ENCODE peak calls at places on chromosomes 1 and 21, in eight cellular contexts. One of them, this sample, is unnamed. For H3K4me1, the result is how much of the 10 kb centered on the place peaks cover.

GRCh38 chr1:60065199-60065598 is 8.4 kb downstream of the C1orf87 start:
- DNase-seq in GM23338: no peak
- DNase-seq in transverse colon: no peak
- DNase-seq in SJCRH30: no peak
- DNase-seq in heart right ventricle: no peak
- DNase-seq in CD8-positive, alpha-beta T cell: no peak
- DNase-seq in stomach: no peak
- DNase-seq in small intestine: no peak
- DNase-seq in this sample: no peak

GRCh38 chr1:9920606-9921005 is 10.5 kb upstream of the CTNNBIP1 start:
- DNase-seq in GM23338: no peak
- DNase-seq in transverse colon: no peak
- DNase-seq in SJCRH30: no peak
- DNase-seq in heart right ventricle: no peak
- DNase-seq in CD8-positive, alpha-beta T cell: no peak
- DNase-seq in stomach: no peak
- DNase-seq in small intestine: no peak
- DNase-seq in this sample: no peak

GRCh38 chr1:192951961-192952460 is 107.1 kb downstream of the UCHL5 start:
- DNase-seq in GM23338: no peak
- DNase-seq in transverse colon: peak
- DNase-seq in SJCRH30: peak
- DNase-seq in heart right ventricle: no peak
- DNase-seq in CD8-positive, alpha-beta T cell: no peak
- DNase-seq in stomach: no peak
- DNase-seq in small intestine: no peak
- DNase-seq in this sample: no peak

GRCh38 chr1:220750126-220750525 is 2.0 kb downstream of the MTARC2 start:
- DNase-seq in GM23338: no peak
- DNase-seq in transverse colon: no peak
- DNase-seq in SJCRH30: no peak
- DNase-seq in heart right ventricle: no peak
- DNase-seq in CD8-positive, alpha-beta T cell: no peak
- DNase-seq in stomach: no peak
- DNase-seq in small intestine: peak
- DNase-seq in this sample: no peak

GRCh38 chr1:183407474-183407873 is 10.7 kb downstream of the NMNAT2 start:
- DNase-seq in GM23338: no peak
- DNase-seq in transverse colon: no peak
- DNase-seq in SJCRH30: no peak
- DNase-seq in heart right ventricle: no peak
- DNase-seq in CD8-positive, alpha-beta T cell: no peak
- DNase-seq in stomach: no peak
- DNase-seq in small intestine: no peak
- DNase-seq in this sample: no peak

GRCh38 chr1:16367258-16367967 is 371 bp downstream of the SZRD1 start:
- DNase-seq in GM23338: peak
- DNase-seq in transverse colon: peak
- DNase-seq in SJCRH30: peak
- DNase-seq in heart right ventricle: peak
- DNase-seq in CD8-positive, alpha-beta T cell: peak
- DNase-seq in stomach: peak
- DNase-seq in small intestine: peak
- DNase-seq in this sample: peak

GRCh38 chr1:115952547-115952946 is 23.8 kb upstream of the SLC22A15 start:
- DNase-seq in GM23338: no peak
- DNase-seq in transverse colon: no peak
- DNase-seq in SJCRH30: no peak
- DNase-seq in heart right ventricle: no peak
- DNase-seq in CD8-positive, alpha-beta T cell: no peak
- DNase-seq in stomach: no peak
- DNase-seq in small intestine: peak
- DNase-seq in this sample: no peak

GRCh38 chr21:45202344-45202743 is 85.4 kb downstream of the POFUT2 start:
- DNase-seq in GM23338: no peak
- DNase-seq in transverse colon: no peak
- DNase-seq in SJCRH30: no peak
- DNase-seq in heart right ventricle: no peak
- DNase-seq in CD8-positive, alpha-beta T cell: no peak
- DNase-seq in stomach: no peak
- DNase-seq in small intestine: no peak
- DNase-seq in this sample: no peak

GRCh38 chr1:67908260-67908936 is 75.1 kb upstream of the GNG12 start:
- DNase-seq in GM23338: no peak
- DNase-seq in transverse colon: no peak
- DNase-seq in SJCRH30: no peak
- DNase-seq in heart right ventricle: no peak
- DNase-seq in CD8-positive, alpha-beta T cell: no peak
- DNase-seq in stomach: no peak
- DNase-seq in small intestine: no peak
- DNase-seq in this sample: no peak

DNA sequence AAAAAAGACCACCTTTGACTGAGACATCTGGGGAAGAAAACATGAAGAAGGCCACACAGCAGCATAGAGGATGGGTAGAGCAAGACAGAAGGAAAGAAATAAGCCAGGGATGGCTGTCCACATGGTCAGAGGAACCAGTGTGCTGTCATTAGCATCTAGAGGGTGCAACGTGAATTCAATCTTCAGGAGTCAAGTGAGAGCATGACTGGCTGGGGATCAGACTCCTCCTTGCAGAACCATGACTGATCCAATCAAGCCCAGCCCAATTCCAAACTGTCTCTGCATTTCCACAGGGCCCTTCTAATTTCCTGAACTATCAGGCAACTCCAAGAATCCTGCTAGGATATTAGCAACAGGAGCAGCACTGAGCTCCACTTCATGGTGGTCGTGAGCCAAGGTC is 166.9 kb upstream of the CAMK1G start:
- DNase-seq in GM23338: no peak
- DNase-seq in transverse colon: no peak
- DNase-seq in SJCRH30: no peak
- DNase-seq in heart right ventricle: no peak
- DNase-seq in CD8-positive, alpha-beta T cell: no peak
- DNase-seq in stomach: no peak
- DNase-seq in small intestine: no peak
- DNase-seq in this sample: no peak
- H3K4me1 ChIP-seq in GM23338: under half
- H3K4me1 ChIP-seq in transverse colon: under half
- H3K4me1 ChIP-seq in SJCRH30: half or more
- H3K4me1 ChIP-seq in heart right ventricle: under half
- H3K4me1 ChIP-seq in CD8-positive, alpha-beta T cell: under half
- H3K4me1 ChIP-seq in stomach: under half
- H3K4me1 ChIP-seq in small intestine: under half
- H3K4me1 ChIP-seq in this sample: under half

DNA sequence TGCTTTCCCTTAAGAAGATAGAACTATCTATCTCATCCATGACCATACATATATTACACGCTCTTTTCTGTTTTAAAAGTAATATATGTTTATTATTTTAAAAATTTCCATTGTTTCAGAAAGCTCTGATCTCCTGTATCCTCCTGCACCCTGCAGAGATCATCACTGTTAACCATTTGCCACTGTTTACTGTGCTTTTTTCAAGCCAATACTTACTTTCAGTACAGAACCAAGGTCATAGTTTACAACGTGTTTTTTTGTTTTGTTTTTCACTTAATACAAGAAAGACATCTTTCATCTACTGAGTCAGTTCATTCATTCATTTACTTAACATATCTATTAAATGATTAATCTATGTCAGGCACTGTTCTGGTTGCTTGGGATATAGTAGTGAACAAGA is 10.2 kb downstream of the SESN2 start:
- DNase-seq in GM23338: no peak
- DNase-seq in transverse colon: no peak
- DNase-seq in SJCRH30: no peak
- DNase-seq in heart right ventricle: no peak
- DNase-seq in CD8-positive, alpha-beta T cell: no peak
- DNase-seq in stomach: no peak
- DNase-seq in small intestine: no peak
- DNase-seq in this sample: no peak
- H3K4me1 ChIP-seq in GM23338: under half
- H3K4me1 ChIP-seq in transverse colon: under half
- H3K4me1 ChIP-seq in SJCRH30: under half
- H3K4me1 ChIP-seq in heart right ventricle: under half
- H3K4me1 ChIP-seq in CD8-positive, alpha-beta T cell: under half
- H3K4me1 ChIP-seq in stomach: under half
- H3K4me1 ChIP-seq in small intestine: under half
- H3K4me1 ChIP-seq in this sample: under half

GRCh38 chr1:226722901-226723639 is 16.0 kb downstream of the ITPKB start:
- DNase-seq in GM23338: no peak
- DNase-seq in transverse colon: no peak
- DNase-seq in SJCRH30: no peak
- DNase-seq in heart right ventricle: no peak
- DNase-seq in CD8-positive, alpha-beta T cell: peak
- DNase-seq in stomach: no peak
- DNase-seq in small intestine: no peak
- DNase-seq in this sample: no peak

GRCh38 chr1:226722240-226722900 is 16.7 kb downstream of the ITPKB start:
- DNase-seq in GM23338: no peak
- DNase-seq in transverse colon: no peak
- DNase-seq in SJCRH30: peak
- DNase-seq in heart right ventricle: no peak
- DNase-seq in CD8-positive, alpha-beta T cell: no peak
- DNase-seq in stomach: no peak
- DNase-seq in small intestine: no peak
- DNase-seq in this sample: no peak

GRCh38 chr1:226728448-226728847 is 10.6 kb downstream of the ITPKB start:
- DNase-seq in GM23338: no peak
- DNase-seq in transverse colon: no peak
- DNase-seq in SJCRH30: no peak
- DNase-seq in heart right ventricle: no peak
- DNase-seq in CD8-positive, alpha-beta T cell: no peak
- DNase-seq in stomach: no peak
- DNase-seq in small intestine: no peak
- DNase-seq in this sample: no peak

GRCh38 chr1:226723640-226724532 is 15.2 kb downstream of the ITPKB start:
- DNase-seq in GM23338: peak
- DNase-seq in transverse colon: no peak
- DNase-seq in SJCRH30: peak
- DNase-seq in heart right ventricle: no peak
- DNase-seq in CD8-positive, alpha-beta T cell: peak
- DNase-seq in stomach: no peak
- DNase-seq in small intestine: no peak
- DNase-seq in this sample: no peak

DNA sequence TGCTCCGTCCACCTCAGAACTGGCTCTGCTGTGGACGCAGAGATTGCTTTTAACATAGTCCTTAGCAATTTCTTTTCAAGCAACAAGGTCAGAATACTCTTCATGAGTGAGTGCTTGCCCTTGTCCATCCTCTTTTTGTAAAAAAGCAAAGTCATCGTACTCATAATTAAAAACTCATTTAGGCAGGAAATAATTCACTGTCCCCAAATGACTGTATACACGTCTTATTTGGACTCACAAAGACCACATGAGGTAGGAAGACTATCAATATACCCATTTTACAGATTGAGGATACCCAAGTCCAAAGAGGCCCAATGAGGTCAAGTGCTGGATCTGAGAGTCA is 13.2 kb downstream of the ITPKB start:
- DNase-seq in GM23338: no peak
- DNase-seq in transverse colon: no peak
- DNase-seq in SJCRH30: no peak
- DNase-seq in heart right ventricle: no peak
- DNase-seq in CD8-positive, alpha-beta T cell: no peak
- DNase-seq in stomach: no peak
- DNase-seq in small intestine: no peak
- DNase-seq in this sample: no peak
- H3K4me1 ChIP-seq in GM23338: under half
- H3K4me1 ChIP-seq in transverse colon: under half
- H3K4me1 ChIP-seq in SJCRH30: under half
- H3K4me1 ChIP-seq in heart right ventricle: under half
- H3K4me1 ChIP-seq in CD8-positive, alpha-beta T cell: half or more
- H3K4me1 ChIP-seq in stomach: under half
- H3K4me1 ChIP-seq in small intestine: under half
- H3K4me1 ChIP-seq in this sample: under half

GRCh38 chr1:45679123-45679522 is 7.2 kb downstream of the GPBP1L1 start:
- DNase-seq in GM23338: peak
- DNase-seq in transverse colon: no peak
- DNase-seq in SJCRH30: no peak
- DNase-seq in heart right ventricle: no peak
- DNase-seq in CD8-positive, alpha-beta T cell: no peak
- DNase-seq in stomach: no peak
- DNase-seq in small intestine: no peak
- DNase-seq in this sample: no peak
- H3K4me1 ChIP-seq in GM23338: half or more
- H3K4me1 ChIP-seq in transverse colon: half or more
- H3K4me1 ChIP-seq in SJCRH30: under half
- H3K4me1 ChIP-seq in heart right ventricle: under half
- H3K4me1 ChIP-seq in CD8-positive, alpha-beta T cell: under half
- H3K4me1 ChIP-seq in stomach: half or more
- H3K4me1 ChIP-seq in small intestine: under half
- H3K4me1 ChIP-seq in this sample: half or more

GRCh38 chr1:83769072-83769471 is 229.9 kb downstream of the TTLL7 start:
- DNase-seq in GM23338: no peak
- DNase-seq in transverse colon: no peak
- DNase-seq in SJCRH30: no peak
- DNase-seq in heart right ventricle: no peak
- DNase-seq in CD8-positive, alpha-beta T cell: no peak
- DNase-seq in stomach: no peak
- DNase-seq in small intestine: no peak
- DNase-seq in this sample: no peak

GRCh38 chr1:83773059-83773458 is 225.9 kb downstream of the TTLL7 start:
- DNase-seq in GM23338: no peak
- DNase-seq in transverse colon: no peak
- DNase-seq in SJCRH30: no peak
- DNase-seq in heart right ventricle: no peak
- DNase-seq in CD8-positive, alpha-beta T cell: no peak
- DNase-seq in stomach: no peak
- DNase-seq in small intestine: no peak
- DNase-seq in this sample: no peak

GRCh38 chr1:83769594-83770321 is 229.2 kb downstream of the TTLL7 start:
- DNase-seq in GM23338: no peak
- DNase-seq in transverse colon: no peak
- DNase-seq in SJCRH30: no peak
- DNase-seq in heart right ventricle: no peak
- DNase-seq in CD8-positive, alpha-beta T cell: no peak
- DNase-seq in stomach: no peak
- DNase-seq in small intestine: no peak
- DNase-seq in this sample: no peak

GRCh38 chr1:83766182-83766825 is 232.6 kb downstream of the TTLL7 start:
- DNase-seq in GM23338: no peak
- DNase-seq in transverse colon: no peak
- DNase-seq in SJCRH30: no peak
- DNase-seq in heart right ventricle: no peak
- DNase-seq in CD8-positive, alpha-beta T cell: no peak
- DNase-seq in stomach: no peak
- DNase-seq in small intestine: no peak
- DNase-seq in this sample: no peak

GRCh38 chr1:83770322-83770661 is 228.6 kb downstream of the TTLL7 start:
- DNase-seq in GM23338: no peak
- DNase-seq in transverse colon: no peak
- DNase-seq in SJCRH30: no peak
- DNase-seq in heart right ventricle: no peak
- DNase-seq in CD8-positive, alpha-beta T cell: no peak
- DNase-seq in stomach: no peak
- DNase-seq in small intestine: no peak
- DNase-seq in this sample: no peak
- H3K4me1 ChIP-seq in GM23338: under half
- H3K4me1 ChIP-seq in transverse colon: under half
- H3K4me1 ChIP-seq in SJCRH30: under half
- H3K4me1 ChIP-seq in heart right ventricle: under half
- H3K4me1 ChIP-seq in CD8-positive, alpha-beta T cell: under half
- H3K4me1 ChIP-seq in stomach: under half
- H3K4me1 ChIP-seq in small intestine: under half
- H3K4me1 ChIP-seq in this sample: under half

This sample was measured in right lobe of liver.